ENCODE peak calls at places on chromosomes 7 and 10, in nine cellular contexts. One of them, this sample, is unnamed.

GRCh38 chr10:29150010-29150409 is 138.9 kb upstream of the LYZL1 start:
- DNase-seq in posterior vena cava: no peak
- DNase-seq in AG09309: no peak
- DNase-seq in left cardiac atrium: peak; percentile 71
- DNase-seq in sigmoid colon: no peak
- DNase-seq in hypothalamus: no peak
- DNase-seq in Kasumi-1: no peak
- DNase-seq in stimulated activated CD8-positive, alpha-beta memory T cell treated with anti-CD3 and anti-CD28 coated beads, Interleukin-12 subunit alpha, Interleukin-12 subunit beta, amount 100 ng/mL, for 4 hours: no peak
- DNase-seq in activated CD4-positive, alpha-beta T cell treated with anti-CD3 and anti-CD28 coated beads for 48 hours: no peak
- DNase-seq in this sample: no peak

GRCh38 chr7:6268023-6268908 is 4.2 kb downstream of the CYTH3 start:
- DNase-seq in stimulated activated CD8-positive, alpha-beta memory T cell treated with anti-CD3 and anti-CD28 coated beads, Interleukin-12 subunit alpha, Interleukin-12 subunit beta, amount 100 ng/mL, for 4 hours: no peak
- DNase-seq in left cardiac atrium: no peak
- DNase-seq in hypothalamus: no peak
- DNase-seq in AG09309: no peak
- DNase-seq in Kasumi-1: no peak
- DNase-seq in posterior vena cava: peak; percentile 31
- DNase-seq in activated CD4-positive, alpha-beta T cell treated with anti-CD3 and anti-CD28 coated beads for 48 hours: no peak
- DNase-seq in sigmoid colon: no peak
- DNase-seq in this sample: no peak

GRCh38 chr7:151186640-151187408 is at the start of gene ASB10:
- DNase-seq in left cardiac atrium: no peak
- DNase-seq in AG09309: no peak
- DNase-seq in posterior vena cava: peak; percentile 76
- DNase-seq in hypothalamus: no peak
- DNase-seq in sigmoid colon: no peak
- DNase-seq in Kasumi-1: no peak
- DNase-seq in stimulated activated CD8-positive, alpha-beta memory T cell treated with anti-CD3 and anti-CD28 coated beads, Interleukin-12 subunit alpha, Interleukin-12 subunit beta, amount 100 ng/mL, for 4 hours: no peak
- DNase-seq in activated CD4-positive, alpha-beta T cell treated with anti-CD3 and anti-CD28 coated beads for 48 hours: no peak
- DNase-seq in this sample: no peak

GRCh38 chr7:127578036-127578684 is 7.2 kb downstream of the GCC1 start:
- DNase-seq in left cardiac atrium: no peak
- DNase-seq in sigmoid colon: no peak
- DNase-seq in Kasumi-1: peak; percentile 18
- DNase-seq in activated CD4-positive, alpha-beta T cell treated with anti-CD3 and anti-CD28 coated beads for 48 hours: no peak
- DNase-seq in AG09309: no peak
- DNase-seq in posterior vena cava: no peak
- DNase-seq in hypothalamus: no peak
- DNase-seq in stimulated activated CD8-positive, alpha-beta memory T cell treated with anti-CD3 and anti-CD28 coated beads, Interleukin-12 subunit alpha, Interleukin-12 subunit beta, amount 100 ng/mL, for 4 hours: no peak
- DNase-seq in this sample: peak; percentile 57

GRCh38 chr10:4533626-4534025 is 292.4 kb upstream of the AKR1E2 start:
- DNase-seq in stimulated activated CD8-positive, alpha-beta memory T cell treated with anti-CD3 and anti-CD28 coated beads, Interleukin-12 subunit alpha, Interleukin-12 subunit beta, amount 100 ng/mL, for 4 hours: no peak
- DNase-seq in activated CD4-positive, alpha-beta T cell treated with anti-CD3 and anti-CD28 coated beads for 48 hours: no peak
- DNase-seq in Kasumi-1: no peak
- DNase-seq in left cardiac atrium: no peak
- DNase-seq in sigmoid colon: no peak
- DNase-seq in posterior vena cava: no peak
- DNase-seq in AG09309: no peak
- DNase-seq in hypothalamus: no peak
- DNase-seq in this sample: no peak

GRCh38 chr7:36949711-36950600 is 225.7 kb upstream of the AOAH start:
- DNase-seq in hypothalamus: no peak
- DNase-seq in Kasumi-1: peak; percentile 54
- DNase-seq in sigmoid colon: peak; percentile 66
- DNase-seq in posterior vena cava: no peak
- DNase-seq in left cardiac atrium: no peak
- DNase-seq in AG09309: no peak
- DNase-seq in stimulated activated CD8-positive, alpha-beta memory T cell treated with anti-CD3 and anti-CD28 coated beads, Interleukin-12 subunit alpha, Interleukin-12 subunit beta, amount 100 ng/mL, for 4 hours: no peak
- DNase-seq in activated CD4-positive, alpha-beta T cell treated with anti-CD3 and anti-CD28 coated beads for 48 hours: no peak
- DNase-seq in this sample: no peak

GRCh38 chr7:55325371-55325792 is 39.8 kb upstream of the LANCL2 start:
- DNase-seq in posterior vena cava: no peak
- DNase-seq in left cardiac atrium: peak; percentile 55
- DNase-seq in AG09309: peak; percentile 80
- DNase-seq in hypothalamus: no peak
- DNase-seq in activated CD4-positive, alpha-beta T cell treated with anti-CD3 and anti-CD28 coated beads for 48 hours: no peak
- DNase-seq in stimulated activated CD8-positive, alpha-beta memory T cell treated with anti-CD3 and anti-CD28 coated beads, Interleukin-12 subunit alpha, Interleukin-12 subunit beta, amount 100 ng/mL, for 4 hours: no peak
- DNase-seq in sigmoid colon: no peak
- DNase-seq in Kasumi-1: no peak
- DNase-seq in this sample: peak; percentile 90

GRCh38 chr7:114047889-114048288 is 129.1 kb upstream of the PPP1R3A start:
- DNase-seq in stimulated activated CD8-positive, alpha-beta memory T cell treated with anti-CD3 and anti-CD28 coated beads, Interleukin-12 subunit alpha, Interleukin-12 subunit beta, amount 100 ng/mL, for 4 hours: no peak
- DNase-seq in posterior vena cava: no peak
- DNase-seq in activated CD4-positive, alpha-beta T cell treated with anti-CD3 and anti-CD28 coated beads for 48 hours: no peak
- DNase-seq in Kasumi-1: no peak
- DNase-seq in left cardiac atrium: no peak
- DNase-seq in hypothalamus: no peak
- DNase-seq in sigmoid colon: no peak
- DNase-seq in AG09309: peak; percentile 70
- DNase-seq in this sample: peak; percentile 12

GRCh38 chr7:16649196-16649595 is 3.2 kb downstream of the BZW2 start:
- DNase-seq in activated CD4-positive, alpha-beta T cell treated with anti-CD3 and anti-CD28 coated beads for 48 hours: no peak
- DNase-seq in sigmoid colon: no peak
- DNase-seq in left cardiac atrium: no peak
- DNase-seq in posterior vena cava: no peak
- DNase-seq in hypothalamus: no peak
- DNase-seq in Kasumi-1: no peak
- DNase-seq in AG09309: no peak
- DNase-seq in stimulated activated CD8-positive, alpha-beta memory T cell treated with anti-CD3 and anti-CD28 coated beads, Interleukin-12 subunit alpha, Interleukin-12 subunit beta, amount 100 ng/mL, for 4 hours: no peak
- DNase-seq in this sample: no peak

GRCh38 chr7:139355320-139355719 is 4.4 kb upstream of the LUC7L2 start:
- DNase-seq in sigmoid colon: no peak
- DNase-seq in left cardiac atrium: no peak
- DNase-seq in Kasumi-1: peak; percentile 12
- DNase-seq in stimulated activated CD8-positive, alpha-beta memory T cell treated with anti-CD3 and anti-CD28 coated beads, Interleukin-12 subunit alpha, Interleukin-12 subunit beta, amount 100 ng/mL, for 4 hours: no peak
- DNase-seq in posterior vena cava: no peak
- DNase-seq in activated CD4-positive, alpha-beta T cell treated with anti-CD3 and anti-CD28 coated beads for 48 hours: no peak
- DNase-seq in AG09309: no peak
- DNase-seq in hypothalamus: no peak
- DNase-seq in this sample: no peak

GRCh38 chr10:64430690-64431323 is 909.6 kb downstream of the REEP3 start:
- DNase-seq in Kasumi-1: peak; percentile 75
- DNase-seq in left cardiac atrium: no peak
- DNase-seq in posterior vena cava: no peak
- DNase-seq in stimulated activated CD8-positive, alpha-beta memory T cell treated with anti-CD3 and anti-CD28 coated beads, Interleukin-12 subunit alpha, Interleukin-12 subunit beta, amount 100 ng/mL, for 4 hours: no peak
- DNase-seq in sigmoid colon: no peak
- DNase-seq in hypothalamus: no peak
- DNase-seq in AG09309: no peak
- DNase-seq in activated CD4-positive, alpha-beta T cell treated with anti-CD3 and anti-CD28 coated beads for 48 hours: no peak
- DNase-seq in this sample: no peak

GRCh38 chr10:133109736-133110532 is 22.2 kb downstream of the ADGRA1 start:
- DNase-seq in posterior vena cava: no peak
- DNase-seq in left cardiac atrium: no peak
- DNase-seq in sigmoid colon: no peak
- DNase-seq in activated CD4-positive, alpha-beta T cell treated with anti-CD3 and anti-CD28 coated beads for 48 hours: no peak
- DNase-seq in stimulated activated CD8-positive, alpha-beta memory T cell treated with anti-CD3 and anti-CD28 coated beads, Interleukin-12 subunit alpha, Interleukin-12 subunit beta, amount 100 ng/mL, for 4 hours: no peak
- DNase-seq in hypothalamus: no peak
- DNase-seq in Kasumi-1: no peak
- DNase-seq in AG09309: no peak
- DNase-seq in this sample: no peak

GRCh38 chr7:158063850-158064610 is 523.6 kb downstream of the PTPRN2 start:
- DNase-seq in activated CD4-positive, alpha-beta T cell treated with anti-CD3 and anti-CD28 coated beads for 48 hours: no peak
- DNase-seq in Kasumi-1: no peak
- DNase-seq in AG09309: no peak
- DNase-seq in left cardiac atrium: no peak
- DNase-seq in hypothalamus: no peak
- DNase-seq in posterior vena cava: peak; percentile 69
- DNase-seq in sigmoid colon: peak; percentile 39
- DNase-seq in stimulated activated CD8-positive, alpha-beta memory T cell treated with anti-CD3 and anti-CD28 coated beads, Interleukin-12 subunit alpha, Interleukin-12 subunit beta, amount 100 ng/mL, for 4 hours: no peak
- DNase-seq in this sample: no peak

GRCh38 chr10:22620140-22620857 is 94.1 kb downstream of the PIP4K2A start:
- DNase-seq in left cardiac atrium: peak; percentile 90
- DNase-seq in stimulated activated CD8-positive, alpha-beta memory T cell treated with anti-CD3 and anti-CD28 coated beads, Interleukin-12 subunit alpha, Interleukin-12 subunit beta, amount 100 ng/mL, for 4 hours: no peak
- DNase-seq in Kasumi-1: no peak
- DNase-seq in AG09309: peak; percentile 84
- DNase-seq in posterior vena cava: peak; percentile 95
- DNase-seq in sigmoid colon: peak; percentile 77
- DNase-seq in activated CD4-positive, alpha-beta T cell treated with anti-CD3 and anti-CD28 coated beads for 48 hours: no peak
- DNase-seq in hypothalamus: peak; percentile 24
- DNase-seq in this sample: peak; percentile 72

GRCh38 chr10:76091821-76092394 is 660.5 kb downstream of the LRMDA start:
- DNase-seq in hypothalamus: no peak
- DNase-seq in AG09309: no peak
- DNase-seq in Kasumi-1: no peak
- DNase-seq in activated CD4-positive, alpha-beta T cell treated with anti-CD3 and anti-CD28 coated beads for 48 hours: no peak
- DNase-seq in left cardiac atrium: no peak
- DNase-seq in posterior vena cava: no peak
- DNase-seq in stimulated activated CD8-positive, alpha-beta memory T cell treated with anti-CD3 and anti-CD28 coated beads, Interleukin-12 subunit alpha, Interleukin-12 subunit beta, amount 100 ng/mL, for 4 hours: no peak
- DNase-seq in sigmoid colon: no peak
- DNase-seq in this sample: no peak

GRCh38 chr10:51895209-51895608 is 195.8 kb upstream of the CSTF2T start:
- DNase-seq in stimulated activated CD8-positive, alpha-beta memory T cell treated with anti-CD3 and anti-CD28 coated beads, Interleukin-12 subunit alpha, Interleukin-12 subunit beta, amount 100 ng/mL, for 4 hours: no peak
- DNase-seq in sigmoid colon: peak; percentile 69
- DNase-seq in hypothalamus: no peak
- DNase-seq in left cardiac atrium: peak; percentile 65
- DNase-seq in Kasumi-1: no peak
- DNase-seq in AG09309: peak; percentile 93
- DNase-seq in activated CD4-positive, alpha-beta T cell treated with anti-CD3 and anti-CD28 coated beads for 48 hours: no peak
- DNase-seq in posterior vena cava: peak; percentile 87
- DNase-seq in this sample: peak; percentile 21

GRCh38 chr10:23373156-23373555 is 28.6 kb upstream of the C10orf67 start:
- DNase-seq in activated CD4-positive, alpha-beta T cell treated with anti-CD3 and anti-CD28 coated beads for 48 hours: no peak
- DNase-seq in sigmoid colon: no peak
- DNase-seq in AG09309: no peak
- DNase-seq in posterior vena cava: no peak
- DNase-seq in hypothalamus: no peak
- DNase-seq in left cardiac atrium: no peak
- DNase-seq in stimulated activated CD8-positive, alpha-beta memory T cell treated with anti-CD3 and anti-CD28 coated beads, Interleukin-12 subunit alpha, Interleukin-12 subunit beta, amount 100 ng/mL, for 4 hours: no peak
- DNase-seq in Kasumi-1: no peak
- DNase-seq in this sample: no peak

GRCh38 chr10:24483701-24484100 is 240.0 kb downstream of the ARHGAP21 start:
- DNase-seq in AG09309: no peak
- DNase-seq in posterior vena cava: no peak
- DNase-seq in sigmoid colon: no peak
- DNase-seq in hypothalamus: no peak
- DNase-seq in activated CD4-positive, alpha-beta T cell treated with anti-CD3 and anti-CD28 coated beads for 48 hours: peak; percentile 14
- DNase-seq in stimulated activated CD8-positive, alpha-beta memory T cell treated with anti-CD3 and anti-CD28 coated beads, Interleukin-12 subunit alpha, Interleukin-12 subunit beta, amount 100 ng/mL, for 4 hours: no peak
- DNase-seq in Kasumi-1: peak; percentile 72
- DNase-seq in left cardiac atrium: peak; percentile 31
- DNase-seq in this sample: peak; percentile 39

GRCh38 chr7:114865564-114865963 is 56.3 kb upstream of the MDFIC start:
- DNase-seq in sigmoid colon: no peak
- DNase-seq in left cardiac atrium: peak; percentile 54
- DNase-seq in hypothalamus: no peak
- DNase-seq in Kasumi-1: peak; percentile 56
- DNase-seq in activated CD4-positive, alpha-beta T cell treated with anti-CD3 and anti-CD28 coated beads for 48 hours: peak; percentile 72
- DNase-seq in posterior vena cava: peak; percentile 82
- DNase-seq in stimulated activated CD8-positive, alpha-beta memory T cell treated with anti-CD3 and anti-CD28 coated beads, Interleukin-12 subunit alpha, Interleukin-12 subunit beta, amount 100 ng/mL, for 4 hours: peak; percentile 32
- DNase-seq in AG09309: no peak
- DNase-seq in this sample: peak; percentile 43

GRCh38 chr7:83347836-83348482 is 185.3 kb upstream of the PCLO start:
- DNase-seq in activated CD4-positive, alpha-beta T cell treated with anti-CD3 and anti-CD28 coated beads for 48 hours: no peak
- DNase-seq in posterior vena cava: no peak
- DNase-seq in stimulated activated CD8-positive, alpha-beta memory T cell treated with anti-CD3 and anti-CD28 coated beads, Interleukin-12 subunit alpha, Interleukin-12 subunit beta, amount 100 ng/mL, for 4 hours: no peak
- DNase-seq in sigmoid colon: no peak
- DNase-seq in hypothalamus: no peak
- DNase-seq in Kasumi-1: no peak
- DNase-seq in AG09309: no peak
- DNase-seq in left cardiac atrium: no peak
- DNase-seq in this sample: peak; percentile 25

GRCh38 chr10:101567165-101568006 is 20.7 kb downstream of the POLL start:
- DNase-seq in posterior vena cava: peak; percentile 46
- DNase-seq in hypothalamus: no peak
- DNase-seq in left cardiac atrium: no peak
- DNase-seq in AG09309: no peak
- DNase-seq in activated CD4-positive, alpha-beta T cell treated with anti-CD3 and anti-CD28 coated beads for 48 hours: no peak
- DNase-seq in sigmoid colon: peak; percentile 51
- DNase-seq in Kasumi-1: no peak
- DNase-seq in stimulated activated CD8-positive, alpha-beta memory T cell treated with anti-CD3 and anti-CD28 coated beads, Interleukin-12 subunit alpha, Interleukin-12 subunit beta, amount 100 ng/mL, for 4 hours: no peak
- DNase-seq in this sample: no peak

GRCh38 chr10:10942441-10942840 is 75.2 kb upstream of the CELF2 start:
- DNase-seq in activated CD4-positive, alpha-beta T cell treated with anti-CD3 and anti-CD28 coated beads for 48 hours: no peak
- DNase-seq in hypothalamus: no peak
- DNase-seq in AG09309: no peak
- DNase-seq in posterior vena cava: no peak
- DNase-seq in sigmoid colon: no peak
- DNase-seq in left cardiac atrium: no peak
- DNase-seq in stimulated activated CD8-positive, alpha-beta memory T cell treated with anti-CD3 and anti-CD28 coated beads, Interleukin-12 subunit alpha, Interleukin-12 subunit beta, amount 100 ng/mL, for 4 hours: no peak
- DNase-seq in Kasumi-1: no peak
- DNase-seq in this sample: peak; percentile 10

GRCh38 chr10:70492786-70493659 is 14.5 kb downstream of the PALD1 start:
- DNase-seq in activated CD4-positive, alpha-beta T cell treated with anti-CD3 and anti-CD28 coated beads for 48 hours: no peak
- DNase-seq in left cardiac atrium: no peak
- DNase-seq in posterior vena cava: no peak
- DNase-seq in sigmoid colon: no peak
- DNase-seq in hypothalamus: no peak
- DNase-seq in stimulated activated CD8-positive, alpha-beta memory T cell treated with anti-CD3 and anti-CD28 coated beads, Interleukin-12 subunit alpha, Interleukin-12 subunit beta, amount 100 ng/mL, for 4 hours: no peak
- DNase-seq in AG09309: no peak
- DNase-seq in Kasumi-1: peak; percentile 96
- DNase-seq in this sample: no peak

GRCh38 chr7:157468221-157469111 is 131.7 kb downstream of the DNAJB6 start:
- DNase-seq in posterior vena cava: peak; percentile 72
- DNase-seq in sigmoid colon: peak; percentile 55
- DNase-seq in hypothalamus: no peak
- DNase-seq in AG09309: no peak
- DNase-seq in Kasumi-1: no peak
- DNase-seq in stimulated activated CD8-positive, alpha-beta memory T cell treated with anti-CD3 and anti-CD28 coated beads, Interleukin-12 subunit alpha, Interleukin-12 subunit beta, amount 100 ng/mL, for 4 hours: no peak
- DNase-seq in activated CD4-positive, alpha-beta T cell treated with anti-CD3 and anti-CD28 coated beads for 48 hours: no peak
- DNase-seq in left cardiac atrium: no peak
- DNase-seq in this sample: no peak

GRCh38 chr10:104640339-104641149 is 546 bp upstream of the SORCS3 start:
- DNase-seq in left cardiac atrium: no peak
- DNase-seq in hypothalamus: no peak
- DNase-seq in posterior vena cava: no peak
- DNase-seq in stimulated activated CD8-positive, alpha-beta memory T cell treated with anti-CD3 and anti-CD28 coated beads, Interleukin-12 subunit alpha, Interleukin-12 subunit beta, amount 100 ng/mL, for 4 hours: no peak
- DNase-seq in AG09309: no peak
- DNase-seq in sigmoid colon: no peak
- DNase-seq in Kasumi-1: no peak
- DNase-seq in activated CD4-positive, alpha-beta T cell treated with anti-CD3 and anti-CD28 coated beads for 48 hours: peak; percentile 6
- DNase-seq in this sample: no peak

GRCh38 chr10:44552716-44553115 is 167.8 kb upstream of the CXCL12 start:
- DNase-seq in sigmoid colon: no peak
- DNase-seq in hypothalamus: no peak
- DNase-seq in Kasumi-1: no peak
- DNase-seq in left cardiac atrium: no peak
- DNase-seq in AG09309: no peak
- DNase-seq in stimulated activated CD8-positive, alpha-beta memory T cell treated with anti-CD3 and anti-CD28 coated beads, Interleukin-12 subunit alpha, Interleukin-12 subunit beta, amount 100 ng/mL, for 4 hours: no peak
- DNase-seq in posterior vena cava: no peak
- DNase-seq in activated CD4-positive, alpha-beta T cell treated with anti-CD3 and anti-CD28 coated beads for 48 hours: no peak
- DNase-seq in this sample: no peak

GRCh38 chr7:134730359-134730758 is 49.1 kb upstream of the CALD1 start:
- DNase-seq in stimulated activated CD8-positive, alpha-beta memory T cell treated with anti-CD3 and anti-CD28 coated beads, Interleukin-12 subunit alpha, Interleukin-12 subunit beta, amount 100 ng/mL, for 4 hours: no peak
- DNase-seq in posterior vena cava: no peak
- DNase-seq in hypothalamus: no peak
- DNase-seq in left cardiac atrium: no peak
- DNase-seq in sigmoid colon: no peak
- DNase-seq in Kasumi-1: no peak
- DNase-seq in AG09309: no peak
- DNase-seq in activated CD4-positive, alpha-beta T cell treated with anti-CD3 and anti-CD28 coated beads for 48 hours: no peak
- DNase-seq in this sample: no peak

GRCh38 chr7:23222439-23223045 is 24.0 kb upstream of the GPNMB start:
- DNase-seq in left cardiac atrium: no peak
- DNase-seq in posterior vena cava: no peak
- DNase-seq in sigmoid colon: no peak
- DNase-seq in activated CD4-positive, alpha-beta T cell treated with anti-CD3 and anti-CD28 coated beads for 48 hours: no peak
- DNase-seq in Kasumi-1: no peak
- DNase-seq in AG09309: no peak
- DNase-seq in stimulated activated CD8-positive, alpha-beta memory T cell treated with anti-CD3 and anti-CD28 coated beads, Interleukin-12 subunit alpha, Interleukin-12 subunit beta, amount 100 ng/mL, for 4 hours: no peak
- DNase-seq in hypothalamus: no peak
- DNase-seq in this sample: no peak

GRCh38 chr10:182441-183201 is 47.4 kb downstream of the ZMYND11 start:
- DNase-seq in posterior vena cava: no peak
- DNase-seq in hypothalamus: no peak
- DNase-seq in stimulated activated CD8-positive, alpha-beta memory T cell treated with anti-CD3 and anti-CD28 coated beads, Interleukin-12 subunit alpha, Interleukin-12 subunit beta, amount 100 ng/mL, for 4 hours: no peak
- DNase-seq in AG09309: no peak
- DNase-seq in sigmoid colon: no peak
- DNase-seq in activated CD4-positive, alpha-beta T cell treated with anti-CD3 and anti-CD28 coated beads for 48 hours: peak; percentile 23
- DNase-seq in left cardiac atrium: no peak
- DNase-seq in Kasumi-1: no peak
- DNase-seq in this sample: no peak

GRCh38 chr7:22860337-22860736 is 37.7 kb upstream of the TOMM7 start:
- DNase-seq in posterior vena cava: no peak
- DNase-seq in AG09309: no peak
- DNase-seq in sigmoid colon: no peak
- DNase-seq in left cardiac atrium: no peak
- DNase-seq in Kasumi-1: peak; percentile 52
- DNase-seq in activated CD4-positive, alpha-beta T cell treated with anti-CD3 and anti-CD28 coated beads for 48 hours: no peak
- DNase-seq in stimulated activated CD8-positive, alpha-beta memory T cell treated with anti-CD3 and anti-CD28 coated beads, Interleukin-12 subunit alpha, Interleukin-12 subunit beta, amount 100 ng/mL, for 4 hours: no peak
- DNase-seq in hypothalamus: no peak
- DNase-seq in this sample: no peak

GRCh38 chr7:81810448-81811155 is 40.8 kb upstream of the HGF start:
- DNase-seq in Kasumi-1: peak; percentile 16
- DNase-seq in hypothalamus: no peak
- DNase-seq in left cardiac atrium: no peak
- DNase-seq in activated CD4-positive, alpha-beta T cell treated with anti-CD3 and anti-CD28 coated beads for 48 hours: no peak
- DNase-seq in posterior vena cava: no peak
- DNase-seq in sigmoid colon: no peak
- DNase-seq in AG09309: no peak
- DNase-seq in stimulated activated CD8-positive, alpha-beta memory T cell treated with anti-CD3 and anti-CD28 coated beads, Interleukin-12 subunit alpha, Interleukin-12 subunit beta, amount 100 ng/mL, for 4 hours: no peak
- DNase-seq in this sample: no peak